ENCODE peak calls at places on chromosome 18, in four cellular contexts. S is NCI-H1930; K is stimulated activated CD4-positive, alpha-beta T cell treated with anti-CD3 and anti-CD28 coated beads, Interleukin-2, amount 100 ng/mL, for 48 hours; I is HS-5. P is an unnamed sample.

GRCh38 chr18:50590625-50591024 is 30.7 kb downstream of the MAPK4 start:
- DNase-seq in S (no peak), I (no peak), K (no peak), P (no peak)

GRCh38 chr18:24368749-24369148 is 28.9 kb downstream of the OSBPL1A start:
- DNase-seq in I (no peak), K (peak; percentile 41), S (no peak), P (no peak)

GRCh38 chr18:70720607-70721006 is 431.8 kb downstream of the SOCS6 start:
- DNase-seq in S (no peak), I (no peak), K (no peak), P (no peak)

GRCh38 chr18:63903981-63904570 is 3.7 kb upstream of the SERPINB10 start:
- DNase-seq in I (no peak), S (no peak), K (no peak), P (no peak)

GRCh38 chr18:29271496-29271895 is 1094.6 kb upstream of the CDH2 start:
- DNase-seq in K (no peak), I (no peak), S (no peak), P (no peak)

GRCh38 chr18:54787098-54787497 is 41.2 kb upstream of the RAB27B start:
- DNase-seq in I (no peak), K (no peak), S (no peak), P (no peak)

GRCh38 chr18:63285332-63285731 is 34.2 kb downstream of the BCL2 start:
- DNase-seq in K (no peak), S (no peak), I (no peak), P (peak; percentile 28)

GRCh38 chr18:43590182-43590903 is 313.1 kb upstream of the SYT4 start:
- DNase-seq in I (no peak), K (no peak), S (no peak), P (no peak)

GRCh38 chr18:10040287-10041011 is 126.6 kb downstream of the VAPA start:
- DNase-seq in I (no peak), K (no peak), S (no peak), P (no peak)

GRCh38 chr18:50947899-50948298 is 19.9 kb upstream of the ELAC1 start:
- DNase-seq in S (no peak), I (no peak), K (no peak), P (no peak)

P was measured in GM12892.